ENCODE peak calls at places on chromosomes 7 and 10, in seven cellular contexts. R is chondrocyte; J is M059J; G is NAMALWA; A is stimulated activated naive CD8-positive, alpha-beta T cell treated with anti-CD3 and anti-CD28 coated beads, Interleukin-15, Interleukin-2, amounts not matched to agents 100 U/mL and 50 U/mL, for 24 hours; S is EL; O is HS-5. Y is an unnamed sample.

GRCh38 chr7:102049765-102050164 is 232.3 kb downstream of the CUX1 start:
- DNase-seq in R (no peak), G (no peak), A (no peak), S (no peak), J (no peak), O (no peak), Y (no peak)

GRCh38 chr7:6520163-6520981 is 30.9 kb downstream of the GRID2IP start:
- DNase-seq in S (no peak), J (no peak), R (no peak), A (no peak), O (no peak), G (peak; percentile 85), Y (no peak)

GRCh38 chr10:75525067-75525466 is 93.6 kb downstream of the LRMDA start:
- DNase-seq in S (no peak), J (no peak), A (no peak), R (no peak), O (no peak), G (no peak), Y (no peak)

GRCh38 chr10:72255977-72256729 is 17.6 kb upstream of the DDIT4 start:
- DNase-seq in S (no peak), O (no peak), A (no peak), R (no peak), G (no peak), J (no peak), Y (no peak)

GRCh38 chr7:150401861-150402631 is 22.9 kb downstream of the ZNF775 start:
- DNase-seq in O (no peak), A (no peak), J (no peak), S (no peak), R (no peak), G (no peak), Y (no peak)

GRCh38 chr7:56062382-56062781 is 1.7 kb upstream of the SUMF2 start:
- DNase-seq in S (peak; percentile 81), R (no peak), J (peak; percentile 87), O (no peak), G (no peak), A (no peak), Y (peak; percentile 77)

GRCh38 chr10:71596759-71597158 is 122.8 kb downstream of the C10orf105 start:
- DNase-seq in A (no peak), S (no peak), G (no peak), R (no peak), J (no peak), O (no peak), Y (no peak)

GRCh38 chr7:16967174-16967868 is 85.5 kb upstream of the AGR3 start:
- DNase-seq in A (no peak), J (no peak), R (no peak), S (peak; percentile 31), G (no peak), O (no peak), Y (peak; percentile 37)

GRCh38 chr10:89095701-89096391 is 105.2 kb downstream of the FAS start:
- DNase-seq in R (no peak), G (no peak), O (no peak), S (no peak), J (no peak), A (no peak), Y (no peak)

GRCh38 chr7:43439631-43440401 is 143.1 kb upstream of the STK17A start:
- DNase-seq in O (peak; percentile 20), J (peak; percentile 46), G (peak; percentile 73), A (peak; percentile 71), S (peak; percentile 46), R (no peak), Y (peak; percentile 37)

GRCh38 chr10:123847686-123848432 is 43.7 kb downstream of the CPXM2 start:
- DNase-seq in S (peak; percentile 39), G (no peak), O (peak; percentile 84), R (no peak), A (no peak), J (no peak), Y (no peak)